ENCODE peak calls at places on chromosomes 4 and X, in eight cellular contexts. L is kidney, B is mammary epithelial cell, H is right cardiac atrium, E is cardiac muscle cell, G is upper lobe of right lung, S is A673, T is heart right ventricle. W is an unnamed sample.

GRCh38 chr4:5460106-5460801 is 248.1 kb downstream of the EVC2 start:
- DNase-seq in L (no peak), B (no peak), H (peak; percentile 27), E (peak; percentile 40), G (peak; percentile 61), S (peak; percentile 52), T (no peak), W (peak; percentile 77)

GRCh38 chrX:56728752-56729151 is 291 bp upstream of the NBDY start:
- DNase-seq in L (no peak), B (peak; percentile 19), H (no peak), E (peak; percentile 37), G (no peak), S (peak; percentile 41), T (peak; percentile 3), W (no peak)

GRCh38 chr4:78145622-78146021 is 88.5 kb downstream of the FRAS1 start:
- DNase-seq in L (no peak), B (no peak), H (no peak), E (peak; percentile 25), G (no peak), S (no peak), T (peak; percentile 6), W (no peak)

GRCh38 chr4:55830741-55831140 is 11.2 kb downstream of the EXOC1L start:
- DNase-seq in L (no peak), B (no peak), H (no peak), E (no peak), G (no peak), S (no peak), T (no peak), W (no peak)

GRCh38 chr4:6907658-6908191 is 1.9 kb upstream of the TBC1D14 start:
- DNase-seq in L (peak; percentile 78), B (no peak), H (no peak), E (peak; percentile 47), G (peak; percentile 80), S (no peak), T (peak; percentile 47), W (peak; percentile 86)

GRCh38 chr4:84412062-84412461 is 87.0 kb downstream of the NKX6-1 start:
- DNase-seq in L (no peak), B (no peak), H (no peak), E (no peak), G (no peak), S (no peak), T (no peak), W (no peak)

GRCh38 chr4:15525080-15525479 is 55.4 kb downstream of the CC2D2A start:
- DNase-seq in L (no peak), B (peak; percentile 89), H (no peak), E (no peak), G (no peak), S (no peak), T (no peak), W (no peak)

GRCh38 chr4:3767569-3768288 is 1.5 kb downstream of the ADRA2C start:
- DNase-seq in L (no peak), B (peak; percentile 5), H (no peak), E (peak; percentile 15), G (no peak), S (no peak), T (no peak), W (no peak)

GRCh38 chr4:96099031-96099430 is 259.1 kb downstream of the PDHA2 start:
- DNase-seq in L (no peak), B (no peak), H (no peak), E (peak; percentile 27), G (no peak), S (no peak), T (no peak), W (no peak)

GRCh38 chr4:96093057-96093456 is 253.2 kb downstream of the PDHA2 start:
- DNase-seq in L (no peak), B (no peak), H (no peak), E (no peak), G (no peak), S (no peak), T (no peak), W (no peak)

GRCh38 chr4:96093563-96093962 is 253.7 kb downstream of the PDHA2 start:
- DNase-seq in L (no peak), B (no peak), H (no peak), E (no peak), G (no peak), S (no peak), T (no peak), W (no peak)

GRCh38 chr4:96097040-96097607 is 257.2 kb downstream of the PDHA2 start:
- DNase-seq in L (no peak), B (peak; percentile 84), H (no peak), E (peak; percentile 51), G (no peak), S (no peak), T (no peak), W (no peak)

DNA sequence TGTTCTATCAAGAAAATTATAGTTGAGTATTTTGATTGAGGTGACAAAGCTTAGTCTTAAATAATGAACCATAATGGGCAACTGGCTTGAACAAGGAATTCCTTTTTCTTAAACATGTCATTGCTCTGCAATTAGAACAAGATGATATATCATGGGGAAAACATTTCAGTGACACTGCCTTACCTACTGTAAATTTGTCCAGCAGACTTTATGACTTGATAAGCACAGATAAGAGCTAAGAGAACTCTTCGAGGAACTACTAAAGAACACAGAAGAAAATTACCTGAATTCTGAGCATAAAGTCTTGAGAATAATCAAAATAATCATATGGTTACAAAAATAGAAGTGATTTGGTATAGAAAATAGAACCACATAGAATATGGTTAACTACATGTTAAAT is 257.8 kb downstream of the PDHA2 start:
- DNase-seq in L (no peak), B (no peak), H (no peak), E (no peak), G (no peak), S (no peak), T (no peak), W (no peak)
- H3K27ac ChIP-seq in L (no peak overlapping the region), B (peak overlapping the region; percentile 92), H (no peak overlapping the region), E (no peak overlapping the region), G (no peak overlapping the region), S (no peak overlapping the region), T (no peak overlapping the region), W (no peak overlapping the region)

DNA sequence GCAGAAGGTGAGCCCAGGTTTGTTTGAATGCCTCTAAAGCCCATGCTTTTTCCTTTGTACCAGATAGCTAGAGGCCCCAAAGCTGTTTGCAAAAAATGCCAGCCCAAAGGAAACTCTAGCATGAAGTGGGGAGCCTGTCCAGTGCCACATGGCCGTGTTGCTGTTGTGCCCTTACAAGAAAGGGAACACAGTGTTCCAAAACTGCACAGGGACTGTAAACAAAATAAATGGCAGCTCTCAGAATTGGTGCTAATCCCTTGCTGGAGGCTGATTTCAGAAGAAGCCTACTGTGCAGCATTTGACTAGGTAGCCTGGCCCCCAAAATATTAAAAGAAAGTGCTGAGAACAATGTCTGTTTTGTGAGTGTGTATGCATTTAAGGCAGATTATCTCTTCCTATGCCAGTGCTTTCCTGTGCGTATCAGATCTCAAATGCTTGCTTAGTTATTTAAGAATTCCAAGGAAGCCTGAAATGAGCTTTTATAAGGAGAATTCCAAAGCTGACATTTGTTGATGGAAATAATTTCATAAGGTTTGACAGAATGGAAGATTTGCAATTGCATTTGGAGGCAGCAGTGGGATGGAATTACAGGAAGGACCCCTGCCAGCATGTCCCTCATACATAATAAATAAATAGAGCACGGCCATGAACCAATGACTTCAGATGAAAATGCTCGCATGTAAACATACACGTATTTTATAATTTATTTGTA is 115.7 kb downstream of the IRF2 start:
- DNase-seq in L (no peak), B (no peak), H (no peak), E (no peak), G (no peak), S (peak; percentile 93), T (no peak), W (no peak)
- H3K27ac ChIP-seq in L (no peak overlapping the region), B (no peak overlapping the region), H (no peak overlapping the region), E (no peak overlapping the region), G (no peak overlapping the region), S (peak overlapping the region; percentile 93), T (no peak overlapping the region), W (peak overlapping the region; percentile 96)

GRCh38 chr4:169248645-169249044 is 22.1 kb downstream of the SH3RF1 start:
- DNase-seq in L (no peak), B (no peak), H (no peak), E (no peak), G (no peak), S (no peak), T (no peak), W (no peak)

GRCh38 chr4:169251291-169252235 is 19.2 kb downstream of the SH3RF1 start:
- DNase-seq in L (no peak), B (peak; percentile 42), H (no peak), E (no peak), G (no peak), S (no peak), T (no peak), W (no peak)

GRCh38 chr4:169246957-169247396 is 23.8 kb downstream of the SH3RF1 start:
- DNase-seq in L (no peak), B (no peak), H (no peak), E (no peak), G (no peak), S (no peak), T (no peak), W (no peak)

GRCh38 chr4:169250796-169251195 is 20.0 kb downstream of the SH3RF1 start:
- DNase-seq in L (no peak), B (no peak), H (no peak), E (no peak), G (no peak), S (no peak), T (no peak), W (no peak)

DNA sequence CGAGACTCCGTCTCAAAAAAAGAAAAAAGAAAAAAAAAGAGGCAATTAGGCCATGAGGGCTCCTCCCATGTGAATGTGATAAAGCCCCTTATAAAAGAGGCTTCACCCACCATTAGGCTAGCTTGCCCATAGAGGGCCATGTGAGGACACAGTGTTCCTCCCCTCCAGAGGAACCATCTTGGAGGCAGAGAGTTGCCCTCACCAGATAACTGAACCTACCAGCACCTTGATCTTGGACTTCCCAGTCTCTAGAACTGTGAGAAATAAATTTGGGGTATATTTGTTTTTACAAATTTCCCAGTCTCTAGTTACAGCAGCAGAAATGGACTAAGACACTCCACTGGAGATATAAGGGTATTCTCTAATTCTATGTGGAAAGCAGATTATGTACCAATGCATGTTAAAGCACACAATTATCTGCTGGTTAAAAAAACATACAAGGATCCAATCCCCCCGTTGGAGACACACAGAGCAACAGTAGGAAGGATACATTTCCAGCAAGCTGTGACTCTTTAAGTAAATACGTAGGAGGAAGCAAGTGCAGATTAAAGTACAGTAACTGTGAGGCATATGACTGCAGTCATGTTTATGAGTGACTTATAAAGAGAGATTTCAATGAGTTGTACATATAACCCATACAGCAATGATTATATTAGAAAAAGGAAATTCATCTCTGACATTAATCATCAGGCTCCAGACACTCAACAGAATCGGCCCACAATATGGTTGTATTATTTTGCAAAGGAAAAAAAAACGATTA is 21.4 kb downstream of the SH3RF1 start:
- DNase-seq in L (no peak), B (no peak), H (no peak), E (peak; percentile 57), G (no peak), S (no peak), T (no peak), W (no peak)
- H3K27ac ChIP-seq in L (peak overlapping the region; percentile 28), B (peak overlapping the region; percentile 20), H (no peak overlapping the region), E (no peak overlapping the region), G (no peak overlapping the region), S (no peak overlapping the region), T (no peak overlapping the region), W (no peak overlapping the region)

DNA sequence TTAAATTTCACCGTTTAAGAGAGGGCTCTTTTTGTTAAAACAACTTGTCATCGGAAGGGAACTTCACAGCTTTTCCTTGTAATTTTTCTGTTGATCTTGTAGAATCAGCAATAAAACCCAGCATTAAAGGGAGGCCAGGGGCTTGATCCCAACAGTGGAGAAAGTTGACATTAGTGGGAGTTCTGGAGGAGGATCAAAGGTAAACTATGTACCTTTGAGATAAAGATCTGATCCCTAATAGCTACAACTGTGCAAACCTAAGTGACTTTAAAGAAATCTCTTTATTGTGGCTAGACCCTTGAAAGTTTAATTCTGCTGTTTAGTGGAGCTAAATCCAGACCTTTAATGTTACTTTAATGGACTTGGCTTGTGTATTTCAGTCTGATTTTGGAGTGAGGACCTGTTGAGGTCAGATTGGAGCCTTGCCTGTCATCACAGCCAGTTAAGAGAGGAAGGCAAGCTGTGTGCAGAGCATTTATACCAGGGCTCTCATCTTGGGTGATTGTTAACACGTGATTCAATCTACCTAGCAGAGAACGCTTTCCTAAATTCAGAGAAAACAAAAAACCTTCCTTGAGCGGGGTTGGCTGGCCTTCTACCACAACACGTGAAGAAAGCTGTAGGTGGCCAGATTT is 1.7 kb downstream of the DOCK11 start:
- DNase-seq in L (no peak), B (no peak), H (no peak), E (no peak), G (no peak), S (no peak), T (no peak), W (no peak)
- H3K27ac ChIP-seq in L (no peak overlapping the region), B (no peak overlapping the region), H (no peak overlapping the region), E (no peak overlapping the region), G (peak overlapping the region; percentile 81), S (no peak overlapping the region), T (no peak overlapping the region), W (peak overlapping the region; percentile 92)